ENCODE peak calls at places on chromosome 19, in four cellular contexts. N is stomach, K is H1, V is A549. F is an unnamed sample.

GRCh38 chr19:4278926-4279529 is at the start of gene SHD:
- DNase-seq in N (no peak), V (no peak), K (peak), F (no peak)

GRCh38 chr19:41796362-41796761 is at the start of gene CEACAM3:
- DNase-seq in K (no peak), N (no peak), V (no peak), F (no peak)

GRCh38 chr19:31342926-31343325 is 6.3 kb downstream of the TSHZ3 start:
- DNase-seq in K (no peak), V (no peak), N (no peak), F (no peak)

GRCh38 chr19:39397360-39398296 is 6.5 kb downstream of the MED29 start:
- DNase-seq in K (peak), N (peak), V (peak), F (peak)

GRCh38 chr19:16836115-16836905 is 7.1 kb downstream of the SIN3B start:
- DNase-seq in K (no peak), N (no peak), V (no peak), F (peak)

GRCh38 chr19:5642204-5642603 is 19.3 kb downstream of the SAFB start:
- DNase-seq in K (no peak), V (no peak), N (peak), F (no peak)

GRCh38 chr19:43814663-43815352 is 12.3 kb upstream of the ZNF283 start:
- DNase-seq in V (no peak), N (no peak), K (no peak), F (no peak)

GRCh38 chr19:31102674-31103073 is 246.6 kb downstream of the TSHZ3 start:
- DNase-seq in K (no peak), V (no peak), N (no peak), F (no peak)

GRCh38 chr19:16232568-16232967 is 34.9 kb downstream of the AP1M1 start:
- DNase-seq in V (no peak), K (no peak), N (no peak), F (peak)

GRCh38 chr19:45729774-45730388 is 815 bp downstream of the FBXO46 start:
- DNase-seq in V (no peak), K (peak), N (no peak), F (no peak)

GRCh38 chr19:35207391-35207871 is 21.1 kb downstream of the FAM187B start:
- DNase-seq in V (no peak), N (no peak), K (no peak), F (no peak)

GRCh38 chr19:13119654-13120053 is 1.6 kb downstream of the NACC1 start:
- DNase-seq in N (no peak), K (peak), V (no peak), F (no peak)

GRCh38 chr19:42201489-42202289 is 15.8 kb downstream of the DEDD2 start:
- DNase-seq in V (no peak), N (peak), K (no peak), F (no peak)

GRCh38 chr19:54481326-54481930 is 8.3 kb upstream of the CDC42EP5 start:
- DNase-seq in N (no peak), V (no peak), K (peak), F (no peak)

GRCh38 chr19:4034048-4035017 is 26.8 kb downstream of the PIAS4 start:
- DNase-seq in V (no peak), N (no peak), K (no peak), F (no peak)

GRCh38 chr19:54248016-54248601 is 5.5 kb upstream of the LILRA6 start:
- DNase-seq in V (no peak), N (no peak), K (no peak), F (peak)

GRCh38 chr19:5292843-5293606 is 47.6 kb downstream of the PTPRS start:
- DNase-seq in N (peak), K (no peak), V (peak), F (peak)

GRCh38 chr19:4052114-4052992 is 14.3 kb downstream of the ZBTB7A start:
- DNase-seq in V (no peak), K (no peak), N (peak), F (no peak)

GRCh38 chr19:52670046-52670445 is 31.9 kb upstream of the ZNF83 start:
- DNase-seq in N (no peak), V (no peak), K (no peak), F (no peak)

GRCh38 chr19:51702754-51703654 is 9.9 kb downstream of the SPACA6 start:
- DNase-seq in V (no peak), N (peak), K (peak), F (peak)

GRCh38 chr19:13831560-13832056 is 36.4 kb downstream of the ZSWIM4 start:
- DNase-seq in V (no peak), N (no peak), K (no peak), F (no peak)

GRCh38 chr19:14114854-14115253 is 2.7 kb downstream of the PRKACA start:
- DNase-seq in N (peak), K (peak), V (peak), F (no peak)

GRCh38 chr19:47231215-47232054 is 436 bp upstream of the BBC3 start:
- DNase-seq in K (peak), V (peak), N (peak), F (peak)

GRCh38 chr19:610801-611505 is 21.3 kb downstream of the HCN2 start:
- DNase-seq in N (peak), K (no peak), V (no peak), F (peak)
- H3K4me3 ChIP-seq in N (peak), K (no peak), V (no peak), F (peak)

GRCh38 chr19:49916839-49917733 is 11.9 kb upstream of the ATF5 start:
- DNase-seq in K (no peak), V (no peak), N (no peak), F (no peak)
- TF ChIP-seq CTCF in K (peak), V (peak), N (no peak), F (no peak)

DNA sequence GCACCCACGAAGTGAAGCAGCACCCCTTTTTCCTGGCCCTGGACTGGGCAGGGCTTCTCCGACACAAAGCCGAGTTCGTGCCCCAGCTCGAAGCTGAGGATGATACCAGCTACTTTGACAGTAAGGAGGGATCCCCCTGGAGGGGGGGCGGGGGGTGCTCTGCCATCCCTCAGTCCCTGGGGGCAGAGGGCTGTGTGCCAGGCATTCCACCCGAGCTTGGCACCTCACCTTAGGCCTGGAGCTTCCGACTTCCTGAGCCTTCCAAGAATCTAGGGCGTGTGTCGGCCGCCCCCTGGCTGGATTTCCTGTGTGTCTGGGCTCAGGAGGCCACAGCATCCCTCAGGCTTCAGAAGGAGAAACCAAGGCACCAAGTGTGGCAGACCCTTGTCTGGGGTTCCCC is 15.7 kb upstream of the PIK3R2 start:
- DNase-seq in V (no peak), K (no peak), N (no peak), F (no peak)
- TF ChIP-seq EP300 in V (no peak), K (no peak), N (no peak), F (no peak)

GRCh38 chr19:48468806-48469055 is 438 bp upstream of the CYTH2 start:
- DNase-seq in K (no peak), N (no peak), V (no peak), F (no peak)
- H3K4me3 ChIP-seq in K (peak), N (peak), V (peak), F (peak)

DNA sequence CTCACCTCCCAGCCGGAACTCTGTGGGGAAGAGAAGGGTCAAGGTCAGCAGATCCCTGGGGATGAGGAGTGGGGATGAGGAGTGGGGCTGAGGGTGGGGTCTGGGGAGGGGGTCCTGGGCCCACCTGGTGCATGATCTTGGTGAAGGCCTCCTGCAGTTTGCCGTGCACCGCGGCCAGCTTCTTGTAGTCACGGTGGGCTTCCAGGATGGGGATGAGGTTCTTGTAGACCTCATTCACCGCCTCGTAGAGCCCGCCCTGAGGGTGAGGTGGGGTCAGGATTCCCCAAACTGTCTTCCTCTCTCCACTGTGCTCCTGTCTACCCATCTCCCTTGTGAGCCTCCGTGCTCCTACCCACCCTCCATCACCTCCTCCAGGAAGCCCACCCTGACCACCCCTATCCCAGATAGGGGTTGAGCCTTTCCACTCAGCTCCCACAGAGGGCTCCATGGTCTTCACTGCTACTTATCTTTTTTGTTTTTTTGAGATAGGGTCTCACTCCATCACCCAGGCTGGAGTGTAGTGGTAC is 6.8 kb upstream of the KANK2 start:
- DNase-seq in K (no peak), N (no peak), V (no peak), F (no peak)
- TF ChIP-seq CTCF in K (no peak), N (no peak), V (no peak), F (no peak)

GRCh38 chr19:10977773-10978155 is 16.9 kb downstream of the SMARCA4 start:
- DNase-seq in N (no peak), K (no peak), V (no peak), F (no peak)
- TF ChIP-seq EP300 in N (no peak), K (no peak), V (no peak), F (no peak)

DNA sequence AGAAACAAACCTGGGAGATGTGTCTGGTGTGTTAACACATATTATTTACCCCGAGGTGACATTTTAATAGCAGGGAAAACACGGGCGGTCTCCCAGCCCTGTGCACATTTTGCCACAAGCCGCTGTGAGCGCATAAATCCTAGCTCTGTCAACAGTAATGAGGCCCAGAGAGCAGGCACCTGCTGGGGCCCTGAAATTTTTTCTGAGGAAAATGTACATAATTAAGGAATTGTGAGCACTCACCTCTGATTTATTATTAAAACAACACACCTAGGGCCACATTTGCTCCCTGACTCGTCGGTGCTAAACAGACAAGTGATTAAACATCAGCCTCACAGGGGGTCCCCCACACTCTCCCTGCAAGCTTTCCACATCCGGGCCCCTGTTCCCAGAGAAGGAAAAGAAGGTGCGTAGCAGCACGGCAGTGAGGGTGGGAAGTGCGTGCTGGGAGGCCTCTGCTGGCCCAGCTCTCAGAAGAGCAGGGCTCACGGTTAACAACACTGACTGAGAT is 616.3 kb downstream of the UQCRFS1 start:
- DNase-seq in V (no peak), K (no peak), N (no peak), F (no peak)
- H3K4me3 ChIP-seq in V (no peak), K (no peak), N (no peak), F (no peak)

DNA sequence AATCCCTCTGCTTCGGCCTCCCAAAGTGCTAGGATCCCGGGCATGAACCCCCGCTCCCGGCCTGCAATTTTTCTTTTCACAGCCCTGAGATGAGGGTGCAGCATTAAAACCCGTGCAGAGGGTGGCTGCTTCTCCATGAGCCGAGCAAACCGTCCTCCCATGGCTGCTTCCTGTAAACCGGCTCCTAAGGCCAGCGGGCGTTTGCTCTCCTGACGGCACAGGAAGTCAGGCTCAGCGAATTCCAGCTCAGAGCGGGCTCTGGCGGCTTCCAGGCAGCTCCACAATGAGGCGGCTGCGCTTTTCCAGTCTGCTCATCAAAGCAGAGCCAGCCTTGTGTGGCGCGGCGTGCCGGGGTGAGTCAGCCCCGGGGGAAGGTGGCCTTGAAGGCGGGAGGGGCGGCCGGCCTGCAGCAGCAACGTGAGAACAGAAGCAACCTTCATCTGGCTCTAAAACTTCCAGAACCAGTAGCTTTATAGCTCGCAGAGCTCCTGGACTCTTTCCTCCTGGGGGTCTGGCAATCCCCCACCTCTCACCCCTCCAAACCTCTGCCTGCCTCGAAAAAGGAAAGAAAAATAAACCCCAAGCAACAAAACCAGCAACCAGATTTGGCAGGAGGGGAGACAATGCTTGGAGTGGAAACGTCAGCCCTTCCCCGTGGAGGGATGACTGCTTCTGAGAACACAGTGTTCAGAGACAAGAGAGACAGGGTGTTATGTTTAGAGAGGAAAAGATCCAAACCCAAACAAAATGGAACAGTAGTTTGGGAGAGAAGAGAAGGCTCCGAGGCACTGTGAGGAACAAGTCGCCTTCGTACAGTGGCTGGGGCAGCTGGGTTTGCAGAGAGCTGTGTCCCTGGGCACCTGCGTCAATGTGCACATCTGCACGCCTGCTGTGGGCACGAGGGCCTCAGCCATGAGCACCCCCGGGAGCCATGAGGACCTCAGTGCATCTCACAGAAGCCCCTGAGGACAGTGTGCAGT is 67.8 kb downstream of the GADD45B start:
- DNase-seq in N (peak), V (peak), K (peak), F (peak)
- TF ChIP-seq CTCF in N (no peak), V (no peak), K (no peak), F (no peak)

F was measured in tibial nerve.